ENCODE peak calls at places on chromosomes 2 and 18, in nine cellular contexts. T is brain microvascular endothelial cell; X is CD4-positive, alpha-beta memory T cell; D is A549; R is upper lobe of right lung; V is neural progenitor cell; B is GM23248; Q is substantia nigra; K is neuronal stem cell. L is an unnamed sample.

GRCh38 chr2:183780072-183780471 is 655.8 kb downstream of the NUP35 start:
- DNase-seq in T (no peak), X (no peak), D (no peak), R (no peak), V (no peak), B (no peak), Q (no peak), K (no peak), L (no peak)

GRCh38 chr2:231246171-231246842 is 47.9 kb downstream of the ARMC9 start:
- DNase-seq in T (no peak), X (no peak), D (no peak), R (no peak), V (no peak), B (no peak), Q (no peak), K (no peak), L (no peak)

GRCh38 chr2:209642146-209642815 is 129.4 kb upstream of the UNC80 start:
- DNase-seq in T (no peak), X (no peak), D (no peak), R (no peak), V (no peak), B (peak; percentile 65), Q (no peak), K (no peak), L (no peak)

GRCh38 chr18:37764526-37764925 is 198.9 kb upstream of the CELF4 start:
- DNase-seq in T (no peak), X (no peak), D (no peak), R (no peak), V (no peak), B (no peak), Q (no peak), K (no peak), L (no peak)

GRCh38 chr2:196499686-196500085 is 139.8 kb upstream of the CCDC150 start:
- DNase-seq in T (no peak), X (no peak), D (no peak), R (no peak), V (no peak), B (no peak), Q (no peak), K (no peak), L (no peak)

GRCh38 chr18:58762781-58763171 is 91.5 kb downstream of the MALT1 start:
- DNase-seq in T (no peak), X (no peak), D (no peak), R (no peak), V (no peak), B (no peak), Q (no peak), K (no peak), L (no peak)

GRCh38 chr2:138730497-138731030 is 49.6 kb downstream of the NXPH2 start:
- DNase-seq in T (no peak), X (no peak), D (no peak), R (no peak), V (no peak), B (no peak), Q (no peak), K (no peak), L (no peak)

GRCh38 chr2:237581751-237582746 is 8.5 kb downstream of the RAB17 start:
- DNase-seq in T (peak; percentile 65), X (peak; percentile 49), D (peak; percentile 58), R (peak; percentile 67), V (peak; percentile 65), B (peak; percentile 73), Q (peak; percentile 37), K (peak; percentile 35), L (peak; percentile 6)

GRCh38 chr2:197209742-197210408 is 100.7 kb downstream of the ANKRD44 start:
- DNase-seq in T (no peak), X (peak; percentile 42), D (no peak), R (peak; percentile 57), V (no peak), B (no peak), Q (no peak), K (no peak), L (no peak)

GRCh38 chr2:166516712-166517303 is 22.8 kb upstream of the SCN7A start:
- DNase-seq in T (peak; percentile 40), X (no peak), D (peak; percentile 21), R (peak; percentile 21), V (peak; percentile 40), B (peak; percentile 48), Q (peak; percentile 0), K (peak; percentile 17), L (no peak)

GRCh38 chr2:242098445-242099128 is 229.1 kb downstream of the RTP5 start:
- DNase-seq in T (no peak), X (no peak), D (no peak), R (no peak), V (no peak), B (peak; percentile 41), Q (no peak), K (no peak), L (no peak)

GRCh38 chr2:36951030-36951518 is 15.3 kb downstream of the STRN start:
- DNase-seq in T (no peak), X (no peak), D (no peak), R (no peak), V (no peak), B (no peak), Q (no peak), K (no peak), L (no peak)

GRCh38 chr2:163735692-163736432 is at the start of gene FIGN:
- DNase-seq in T (peak; percentile 86), X (no peak), D (peak; percentile 81), R (peak; percentile 86), V (peak; percentile 94), B (peak; percentile 91), Q (peak; percentile 84), K (peak; percentile 88), L (peak; percentile 52)

GRCh38 chr2:236972491-236973379 is 113.0 kb upstream of the COPS8 start:
- DNase-seq in T (peak; percentile 72), X (no peak), D (peak; percentile 58), R (no peak), V (peak; percentile 45), B (peak; percentile 94), Q (no peak), K (no peak), L (no peak)

GRCh38 chr2:16209799-16210198 is 269.4 kb downstream of the MYCN start:
- DNase-seq in T (no peak), X (no peak), D (no peak), R (no peak), V (no peak), B (no peak), Q (no peak), K (no peak), L (no peak)

GRCh38 chr18:68714356-68714706 is 577 bp downstream of the TMX3 start:
- DNase-seq in T (no peak), X (peak; percentile 13), D (no peak), R (no peak), V (peak; percentile 43), B (no peak), Q (no peak), K (no peak), L (no peak)

DNA sequence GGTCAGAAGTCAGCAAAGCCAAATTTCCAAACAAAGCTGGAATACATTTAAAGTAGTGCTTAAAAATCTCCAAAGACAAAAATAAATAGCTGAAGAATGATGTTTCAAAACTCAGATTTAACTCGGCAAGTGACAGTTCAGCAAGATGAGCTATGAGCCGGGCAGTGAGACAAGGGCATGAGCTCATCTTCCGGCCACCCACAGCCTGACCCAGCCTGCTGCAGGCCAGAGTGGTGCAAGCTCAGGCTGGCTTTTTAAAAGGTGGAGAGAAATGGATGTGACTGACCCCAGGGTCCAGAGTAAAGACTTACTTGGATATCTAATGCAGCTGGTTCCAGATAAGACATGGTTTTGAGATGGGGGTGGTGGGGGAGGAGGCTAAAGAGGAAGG is 98.2 kb upstream of the KLHL29 start:
- DNase-seq in T (peak; percentile 75), X (no peak), D (no peak), R (no peak), V (no peak), B (peak; percentile 90), Q (no peak), K (no peak), L (peak; percentile 12)
- H3K27ac ChIP-seq in T (peak overlapping the region; percentile 69), X (no peak overlapping the region), D (no peak overlapping the region), R (no peak overlapping the region), V (no peak overlapping the region), B (peak overlapping the region; percentile 72), Q (no peak overlapping the region), K (no peak overlapping the region), L (no peak overlapping the region)

GRCh38 chr2:233267516-233268245 is 16.2 kb downstream of the ATG16L1 start:
- DNase-seq in T (no peak), X (peak; percentile 94), D (no peak), R (no peak), V (no peak), B (no peak), Q (no peak), K (no peak), L (no peak)
- H3K27ac ChIP-seq in T (no peak overlapping the region), X (peak overlapping the region; percentile 81), D (no peak overlapping the region), R (peak overlapping the region; percentile 24), V (no peak overlapping the region), B (no peak overlapping the region), Q (no peak overlapping the region), K (no peak overlapping the region), L (no peak overlapping the region)

GRCh38 chr2:68771211-68771721 is 36.7 kb downstream of the ARHGAP25 start:
- DNase-seq in T (peak; percentile 55), X (peak; percentile 13), D (no peak), R (no peak), V (no peak), B (no peak), Q (no peak), K (no peak), L (no peak)

GRCh38 chr2:68770271-68771111 is 35.9 kb downstream of the ARHGAP25 start:
- DNase-seq in T (no peak), X (peak; percentile 38), D (no peak), R (no peak), V (no peak), B (no peak), Q (no peak), K (no peak), L (no peak)

GRCh38 chr2:68768951-68769350 is 34.3 kb downstream of the ARHGAP25 start:
- DNase-seq in T (no peak), X (no peak), D (no peak), R (no peak), V (no peak), B (no peak), Q (no peak), K (no peak), L (no peak)

GRCh38 chr2:68768461-68768860 is 33.9 kb downstream of the ARHGAP25 start:
- DNase-seq in T (no peak), X (no peak), D (no peak), R (no peak), V (no peak), B (no peak), Q (no peak), K (no peak), L (no peak)

GRCh38 chr2:68769586-68770270 is 35.1 kb downstream of the ARHGAP25 start:
- DNase-seq in T (no peak), X (peak; percentile 47), D (no peak), R (no peak), V (no peak), B (no peak), Q (no peak), K (no peak), L (no peak)
- H3K27ac ChIP-seq in T (no peak overlapping the region), X (peak overlapping the region; percentile 84), D (no peak overlapping the region), R (peak overlapping the region; percentile 75), V (no peak overlapping the region), B (no peak overlapping the region), Q (no peak overlapping the region), K (no peak overlapping the region), L (peak overlapping the region; percentile 32)

DNA sequence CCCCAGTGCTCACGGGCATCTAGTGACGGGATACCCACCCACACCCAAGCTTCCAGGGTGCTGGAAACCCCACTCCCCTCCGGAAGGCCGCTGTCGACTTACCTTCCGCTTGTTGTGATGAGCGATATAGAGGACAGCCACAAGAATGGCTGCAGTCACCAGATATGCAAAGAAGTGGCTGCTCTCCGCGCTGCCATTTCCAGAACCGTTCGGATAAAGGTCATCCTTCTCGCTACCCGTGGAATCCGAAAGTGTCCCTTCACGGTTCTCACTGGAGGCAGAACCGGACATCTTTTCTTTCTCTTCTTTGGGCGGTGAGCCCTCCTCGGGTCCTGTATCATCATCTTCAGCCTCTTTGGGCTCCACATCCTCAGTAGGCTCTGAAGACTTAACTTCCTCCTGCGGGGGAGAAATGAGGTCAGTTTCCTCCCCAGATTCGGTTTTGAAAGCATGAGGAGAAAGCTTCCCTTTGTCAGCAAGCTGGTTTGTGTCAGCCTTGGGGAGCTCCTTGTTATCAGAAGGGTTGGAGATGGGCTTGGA is 1.3 kb downstream of the TGOLN2 start:
- DNase-seq in T (no peak), X (peak; percentile 70), D (no peak), R (no peak), V (no peak), B (peak; percentile 64), Q (no peak), K (no peak), L (no peak)
- H3K27ac ChIP-seq in T (no peak overlapping the region), X (peak overlapping the region; percentile 98), D (peak overlapping the region; percentile 90), R (peak overlapping the region; percentile 98), V (no peak overlapping the region), B (peak overlapping the region; percentile 87), Q (peak overlapping the region; percentile 85), K (no peak overlapping the region), L (peak overlapping the region; percentile 2)

L was measured in caudate nucleus.